ENCODE peak calls at places on chromosomes 7 and 10, in nine cellular contexts. F is sigmoid colon, B is lung, V is thyroid gland, M is body of pancreas, H is pancreas, L is AG04450, D is psoas muscle, Z is HCT116. Q is an unnamed sample.

GRCh38 chr10:80416401-80417098 is 8.2 kb downstream of the PRXL2A start:
- DNase-seq in B (no peak), D (peak), M (no peak), V (peak), L (no peak), Z (no peak), F (peak), H (no peak), Q (no peak)

GRCh38 chr10:22454634-22455033 is 109.3 kb downstream of the SPAG6 start:
- DNase-seq in L (no peak), H (no peak), Z (no peak), B (no peak), V (no peak), M (no peak), D (no peak), F (no peak), Q (no peak)

GRCh38 chr7:130733866-130734524 is at the start of gene KLF14:
- DNase-seq in M (peak), V (peak), F (no peak), H (peak), Z (peak), B (no peak), D (peak), L (no peak), Q (no peak)

GRCh38 chr10:96287392-96288105 is 16.2 kb upstream of the BLNK start:
- DNase-seq in L (no peak), F (no peak), Z (no peak), D (no peak), V (no peak), B (no peak), H (peak), M (peak), Q (no peak)

GRCh38 chr7:70693300-70693689 is 438.6 kb upstream of the GALNT17 start:
- DNase-seq in L (no peak), B (peak), M (no peak), V (peak), H (peak), F (no peak), Z (no peak), D (no peak), Q (no peak)

GRCh38 chr10:75037171-75038153 is 74.0 kb upstream of the SAMD8 start:
- DNase-seq in D (no peak), H (no peak), Z (no peak), F (no peak), B (no peak), V (no peak), M (no peak), L (no peak), Q (peak)

GRCh38 chr10:16440396-16441105 is 3.7 kb downstream of the PTER start:
- DNase-seq in B (peak), L (no peak), Z (no peak), D (no peak), V (peak), M (peak), F (no peak), H (peak), Q (no peak)

GRCh38 chr10:113301342-113301984 is 251.4 kb upstream of the HABP2 start:
- DNase-seq in Z (no peak), M (no peak), D (no peak), H (no peak), B (no peak), L (no peak), V (peak), F (no peak), Q (no peak)

GRCh38 chr7:77434570-77434969 is 18.4 kb upstream of the GSAP start:
- DNase-seq in M (no peak), V (no peak), L (no peak), B (no peak), H (no peak), Z (no peak), D (no peak), F (no peak), Q (no peak)

GRCh38 chr7:21949522-21949921 is 3.8 kb upstream of the CDCA7L start:
- DNase-seq in D (no peak), B (no peak), H (no peak), V (no peak), F (no peak), Z (no peak), M (no peak), L (no peak), Q (no peak)

GRCh38 chr10:84783386-84783785 is 455.0 kb downstream of the CCSER2 start:
- DNase-seq in H (peak), M (peak), D (no peak), B (no peak), L (no peak), V (peak), Z (peak), F (no peak), Q (no peak)

GRCh38 chr7:31111109-31111451 is 59.0 kb downstream of the ADCYAP1R1 start:
- DNase-seq in Z (no peak), V (no peak), D (no peak), F (no peak), L (no peak), H (no peak), M (no peak), B (peak), Q (no peak)

GRCh38 chr7:96855691-96856090 is 146.0 kb upstream of the SEM1 start:
- DNase-seq in V (no peak), H (no peak), L (no peak), F (no peak), D (no peak), B (no peak), Z (no peak), M (no peak), Q (no peak)

GRCh38 chr10:12617205-12618175 is 268.1 kb downstream of the CAMK1D start:
- DNase-seq in F (no peak), D (no peak), V (no peak), H (no peak), L (no peak), Z (no peak), B (no peak), M (no peak), Q (no peak)

GRCh38 chr7:151550601-151551286 is 31.0 kb upstream of the RHEB start:
- DNase-seq in B (peak), V (no peak), F (no peak), M (peak), Z (no peak), H (peak), L (peak), D (no peak), Q (no peak)

GRCh38 chr10:18572959-18573561 is 78.3 kb downstream of the NSUN6 start:
- DNase-seq in F (no peak), H (no peak), B (no peak), Z (no peak), M (no peak), D (no peak), L (no peak), V (no peak), Q (no peak)

GRCh38 chr10:108454793-108455192 is 1290.3 kb upstream of the SORCS1 start:
- DNase-seq in L (no peak), Z (no peak), F (no peak), D (no peak), M (no peak), H (no peak), B (no peak), V (no peak), Q (no peak)

GRCh38 chr10:113103131-113103830 is 153.2 kb downstream of the TCF7L2 start:
- DNase-seq in H (no peak), V (no peak), D (no peak), L (no peak), F (no peak), M (no peak), B (no peak), Z (no peak), Q (no peak)

GRCh38 chr10:78934994-78935602 is 133.7 kb upstream of the ZMIZ1 start:
- DNase-seq in H (no peak), M (no peak), B (no peak), Z (no peak), L (no peak), D (peak), F (no peak), V (peak), Q (no peak)

GRCh38 chr7:158431941-158432347 is 155.7 kb downstream of the PTPRN2 start:
- DNase-seq in B (peak), F (peak), H (no peak), Z (peak), D (peak), V (peak), L (no peak), M (peak), Q (peak)

GRCh38 chr7:151851160-151851751 is 25.7 kb downstream of the PRKAG2 start:
- DNase-seq in L (no peak), H (peak), B (peak), M (no peak), Z (no peak), V (peak), D (peak), F (no peak), Q (no peak)

GRCh38 chr7:69844264-69844868 is 246.1 kb downstream of the AUTS2 start:
- DNase-seq in F (no peak), L (no peak), D (no peak), B (no peak), Z (no peak), M (no peak), H (no peak), V (no peak), Q (no peak)

GRCh38 chr10:67976292-67977245 is 92.1 kb downstream of the SIRT1 start:
- DNase-seq in H (peak), M (peak), Z (no peak), D (peak), V (peak), B (no peak), F (peak), L (no peak), Q (no peak)

GRCh38 chr10:123459371-123460224 is 206.6 kb upstream of the GPR26 start:
- DNase-seq in V (no peak), M (no peak), L (no peak), F (peak), B (no peak), Z (no peak), H (no peak), D (no peak), Q (no peak)

GRCh38 chr7:76008156-76008687 is 13.8 kb upstream of the TMEM120A start:
- DNase-seq in V (no peak), M (no peak), H (no peak), D (no peak), L (no peak), Z (no peak), F (peak), B (no peak), Q (no peak)

GRCh38 chr10:31912898-31913847 is 15.5 kb downstream of the ARHGAP12 start:
- DNase-seq in H (no peak), B (no peak), D (peak), L (no peak), M (no peak), Z (no peak), V (peak), F (no peak), Q (no peak)

GRCh38 chr10:2048337-2048973 is 311.1 kb upstream of the ADARB2 start:
- DNase-seq in H (no peak), L (no peak), V (no peak), F (no peak), Z (no peak), D (no peak), M (no peak), B (no peak), Q (no peak)

GRCh38 chr7:101308245-101309085 is 13.1 kb downstream of the IFT22 start:
- DNase-seq in D (peak), M (peak), F (peak), L (no peak), Z (no peak), V (peak), B (peak), H (peak), Q (no peak)

GRCh38 chr7:83876593-83876992 is 227.7 kb upstream of the SEMA3E start:
- DNase-seq in V (no peak), B (no peak), D (no peak), L (no peak), M (no peak), Z (no peak), H (no peak), F (no peak), Q (no peak)

GRCh38 chr7:113922049-113922448 is 3.2 kb upstream of the PPP1R3A start:
- DNase-seq in Z (no peak), D (no peak), V (no peak), B (no peak), F (no peak), L (no peak), H (no peak), M (no peak), Q (no peak)

GRCh38 chr10:57791546-57791945 is 476.1 kb downstream of the IPMK start:
- DNase-seq in D (no peak), F (no peak), L (no peak), M (no peak), Z (no peak), H (no peak), B (no peak), V (no peak), Q (no peak)

GRCh38 chr7:116337013-116337412 is 126.7 kb downstream of the TES start:
- DNase-seq in B (no peak), F (no peak), V (no peak), L (no peak), H (no peak), D (no peak), Z (no peak), M (no peak), Q (no peak)

GRCh38 chr10:31374146-31374696 is 55.2 kb downstream of the ZEB1 start:
- DNase-seq in H (no peak), B (no peak), Z (no peak), L (no peak), M (no peak), V (no peak), F (no peak), D (no peak), Q (no peak)

GRCh38 chr10:15856328-15857000 is 3.8 kb downstream of the MINDY3 start:
- DNase-seq in D (no peak), B (no peak), H (no peak), M (no peak), V (no peak), L (no peak), F (no peak), Z (no peak), Q (no peak)

GRCh38 chr10:36606234-36606839 is 519.1 kb upstream of the ANKRD30A start:
- DNase-seq in M (no peak), B (no peak), F (no peak), V (no peak), D (no peak), L (no peak), Z (no peak), H (no peak), Q (no peak)

GRCh38 chr7:494261-494687 is 25.4 kb downstream of the PDGFA start:
- DNase-seq in Z (no peak), D (peak), B (no peak), H (peak), M (peak), V (no peak), F (peak), L (no peak), Q (no peak)

GRCh38 chr10:12181065-12181775 is 14.5 kb downstream of the NUDT5 start:
- DNase-seq in L (no peak), B (no peak), F (no peak), M (no peak), H (no peak), Z (no peak), V (peak), D (no peak), Q (no peak)

GRCh38 chr7:75869776-75870379 is 9.0 kb upstream of the RHBDD2 start:
- DNase-seq in B (no peak), L (no peak), Z (no peak), H (no peak), M (no peak), D (no peak), V (peak), F (no peak), Q (no peak)

GRCh38 chr7:20311743-20312042 is 19.0 kb upstream of the ITGB8 start:
- DNase-seq in Z (no peak), H (no peak), V (no peak), F (no peak), B (no peak), M (no peak), L (no peak), D (no peak), Q (no peak)
- TF ChIP-seq CTCF in Z (no peak), H (no peak), V (no peak), F (no peak), B (no peak), M (no peak), L (no peak), D (no peak), Q (no peak)

DNA sequence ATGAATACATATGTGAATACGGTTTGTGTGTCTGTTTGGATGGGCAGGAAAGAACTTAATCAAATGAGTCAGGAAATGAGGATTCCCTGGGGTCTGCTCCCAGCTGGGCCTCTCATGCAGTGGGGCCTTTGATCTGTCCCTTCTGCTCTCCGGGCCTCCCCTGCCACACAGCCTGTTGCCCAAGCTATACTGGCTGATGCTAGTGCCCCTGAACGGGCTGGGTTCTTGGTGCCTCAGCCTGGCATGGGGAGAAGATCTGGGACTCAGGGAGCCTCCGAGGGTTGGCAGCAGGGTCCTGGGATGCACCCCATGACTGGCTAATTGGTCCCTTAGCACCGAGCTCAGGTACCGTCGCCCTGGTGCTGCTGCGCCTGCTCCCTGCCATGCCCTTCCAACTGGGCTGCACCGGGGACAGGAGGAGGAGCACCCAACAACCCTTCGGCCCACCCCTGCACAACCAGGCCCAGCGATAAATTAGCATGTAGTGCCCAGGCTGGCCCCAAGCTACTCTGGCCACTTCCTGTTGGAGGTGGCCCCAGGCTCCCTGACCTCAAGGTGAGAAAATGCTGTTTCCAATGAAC is 59.9 kb upstream of the DUSP5 start:
- DNase-seq in Z (no peak), F (peak), B (no peak), V (no peak), H (no peak), D (peak), L (no peak), M (no peak), Q (no peak)
- H3K4me3 ChIP-seq in Z (no peak), F (no peak), B (no peak), V (no peak), H (no peak), D (no peak), L (no peak), M (no peak), Q (no peak)

GRCh38 chr7:12683678-12684077 is 3.8 kb upstream of the ARL4A start:
- DNase-seq in L (no peak), F (no peak), M (no peak), B (no peak), V (no peak), Z (no peak), D (no peak), H (no peak), Q (no peak)
- TF ChIP-seq CTCF in L (peak), F (no peak), M (no peak), B (no peak), V (no peak), Z (peak), D (no peak), H (no peak), Q (no peak)

GRCh38 chr7:20350996-20351692 is 20.4 kb downstream of the ITGB8 start:
- DNase-seq in F (no peak), D (no peak), H (no peak), V (no peak), M (no peak), L (no peak), Z (no peak), B (no peak), Q (no peak)

GRCh38 chr7:20352573-20353304 is 22.0 kb downstream of the ITGB8 start:
- DNase-seq in B (no peak), D (no peak), Z (peak), V (no peak), F (no peak), M (no peak), L (no peak), H (no peak), Q (no peak)

GRCh38 chr7:20350518-20350951 is 19.8 kb downstream of the ITGB8 start:
- DNase-seq in D (no peak), H (no peak), Z (no peak), V (peak), F (peak), B (no peak), M (no peak), L (no peak), Q (no peak)

GRCh38 chr7:20354825-20355466 is 24.2 kb downstream of the ITGB8 start:
- DNase-seq in M (no peak), Z (no peak), F (no peak), L (no peak), D (no peak), H (no peak), B (no peak), V (no peak), Q (no peak)

DNA sequence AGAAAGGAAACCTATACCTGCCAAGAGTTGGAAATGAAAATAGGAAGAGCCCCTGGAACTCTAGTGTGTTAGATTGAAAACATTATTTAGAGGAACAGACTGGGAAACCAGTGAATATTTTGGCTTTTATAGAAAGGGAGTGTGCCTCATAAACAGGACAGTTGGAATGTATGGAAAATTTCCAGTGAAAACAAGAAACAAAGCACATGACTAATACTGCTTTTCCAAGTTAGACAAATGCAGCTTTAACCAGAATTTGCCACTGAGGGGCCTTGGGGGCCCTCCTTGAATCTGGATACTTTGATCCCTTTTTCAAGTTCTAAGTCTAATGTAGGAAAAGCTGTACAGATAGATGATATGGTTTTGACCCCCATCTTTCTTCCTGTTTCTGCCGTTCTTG is 21.2 kb downstream of the ITGB8 start:
- DNase-seq in Z (no peak), H (no peak), B (no peak), V (no peak), F (no peak), D (no peak), M (no peak), L (no peak), Q (no peak)
- H3K4me3 ChIP-seq in Z (peak), H (no peak), B (no peak), V (no peak), F (no peak), D (no peak), M (no peak), L (no peak), Q (peak)

GRCh38 chr7:146956323-146956722 is 839.7 kb downstream of the CNTNAP2 start:
- DNase-seq in L (no peak), F (no peak), V (no peak), B (no peak), M (no peak), Z (no peak), H (no peak), D (no peak), Q (no peak)

GRCh38 chr7:146956853-146957252 is 840.3 kb downstream of the CNTNAP2 start:
- DNase-seq in F (no peak), V (no peak), B (no peak), H (no peak), M (no peak), L (no peak), D (no peak), Z (no peak), Q (no peak)

GRCh38 chr7:146966274-146966673 is 849.7 kb downstream of the CNTNAP2 start:
- DNase-seq in B (no peak), F (no peak), V (no peak), D (no peak), H (no peak), M (no peak), L (no peak), Z (no peak), Q (no peak)

GRCh38 chr7:146961617-146962016 is 845.0 kb downstream of the CNTNAP2 start:
- DNase-seq in Z (no peak), D (no peak), H (no peak), V (no peak), B (no peak), F (no peak), L (no peak), M (no peak), Q (no peak)

DNA sequence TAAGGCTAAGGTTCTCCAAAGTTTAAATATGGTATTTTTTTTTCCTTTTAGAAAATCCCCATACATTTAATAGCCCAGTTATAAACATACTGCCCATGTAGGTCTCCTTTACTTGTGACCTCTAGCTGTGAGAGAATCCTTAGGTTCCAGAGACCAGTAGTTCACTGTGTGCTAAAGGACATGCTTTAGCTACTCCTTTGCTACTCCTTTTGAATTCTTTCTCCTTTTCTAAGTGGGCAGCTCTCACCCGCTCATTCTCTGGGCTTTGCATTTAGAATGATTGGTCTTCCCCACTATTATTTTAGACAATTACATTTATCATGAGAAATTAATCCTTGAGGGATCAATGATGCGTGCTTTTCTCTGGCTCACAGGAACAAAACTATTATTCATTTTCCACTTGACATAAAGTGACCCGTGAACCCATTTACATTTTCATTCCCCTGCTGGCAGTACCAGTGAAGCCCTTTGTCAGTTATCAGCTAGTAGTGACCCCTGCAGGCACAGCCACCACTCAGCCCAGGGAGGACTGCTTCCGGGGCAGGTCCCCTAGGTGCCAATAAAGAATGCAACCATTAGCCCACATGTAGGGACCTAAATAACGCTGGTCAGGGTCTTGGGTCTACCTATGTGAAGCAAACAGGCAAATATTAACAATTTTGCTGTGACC is 844.3 kb downstream of the CNTNAP2 start:
- DNase-seq in Z (no peak), B (no peak), M (no peak), D (no peak), L (no peak), H (no peak), F (no peak), V (no peak), Q (no peak)
- TF ChIP-seq CTCF in Z (no peak), B (no peak), M (no peak), D (no peak), L (no peak), H (no peak), F (no peak), V (no peak), Q (no peak)